ENCODE peak calls at places on chromosome 18, in eight cellular contexts. J, I, D, M, Z, P, F and Q are unnamed samples.

GRCh38 chr18:47883771-47884413 is 46.6 kb downstream of the SMAD2 start:
- DNase-seq in J (no peak), I (no peak), D (no peak), M (peak; percentile 86), Z (no peak), P (peak; percentile 61), F (peak; percentile 9), Q (no peak)

GRCh38 chr18:63730788-63731187 is 28.0 kb downstream of the SERPINB11 start:
- DNase-seq in J (no peak), I (no peak), D (no peak), M (peak; percentile 18), Z (no peak), P (peak; percentile 76), F (no peak), Q (no peak)

GRCh38 chr18:75228967-75229366 is 18.4 kb downstream of the TSHZ1 start:
- DNase-seq in J (no peak), I (no peak), D (no peak), M (no peak), Z (no peak), P (no peak), F (no peak), Q (no peak)

GRCh38 chr18:79883461-79884295 is 67.8 kb downstream of the SLC66A2 start:
- DNase-seq in J (no peak), I (no peak), D (no peak), M (no peak), Z (no peak), P (no peak), F (no peak), Q (no peak)

GRCh38 chr18:61031626-61032025 is 301.6 kb upstream of the CDH20 start:
- DNase-seq in J (no peak), I (no peak), D (no peak), M (no peak), Z (no peak), P (no peak), F (no peak), Q (no peak)

GRCh38 chr18:56727399-56727798 is 76.2 kb downstream of the WDR7 start:
- DNase-seq in J (no peak), I (no peak), D (no peak), M (no peak), Z (no peak), P (no peak), F (no peak), Q (no peak)

GRCh38 chr18:34121157-34121807 is 103.4 kb downstream of the NOL4 start:
- DNase-seq in J (no peak), I (no peak), D (no peak), M (no peak), Z (no peak), P (peak; percentile 42), F (no peak), Q (no peak)

GRCh38 chr18:62566199-62566598 is 43.4 kb downstream of the ZCCHC2 start:
- DNase-seq in J (no peak), I (no peak), D (no peak), M (peak; percentile 8), Z (peak; percentile 6), P (peak; percentile 32), F (no peak), Q (no peak)

GRCh38 chr18:45839415-45840395 is 14.2 kb downstream of the SIGLEC15 start:
- DNase-seq in J (no peak), I (no peak), D (no peak), M (peak; percentile 77), Z (no peak), P (peak; percentile 71), F (no peak), Q (no peak)

GRCh38 chr18:12851709-12852108 is 32.3 kb downstream of the PTPN2 start:
- DNase-seq in J (no peak), I (no peak), D (no peak), M (no peak), Z (no peak), P (no peak), F (no peak), Q (no peak)

GRCh38 chr18:48994044-48994651 is 43.4 kb upstream of the SMAD7 start:
- DNase-seq in J (no peak), I (no peak), D (no peak), M (peak; percentile 73), Z (no peak), P (no peak), F (no peak), Q (no peak)

GRCh38 chr18:55586841-55587240 is 1.2 kb downstream of the TCF4 start:
- DNase-seq in J (no peak), I (no peak), D (no peak), M (peak; percentile 45), Z (peak; percentile 1), P (no peak), F (no peak), Q (no peak)